ENCODE peak calls at places on chromosomes 4 and X, in seven cellular contexts. N is activated naive CD8-positive, alpha-beta T cell treated with anti-CD3 and anti-CD28 coated beads, Interleukin-2, amount 50 U/mL, for 24 hours; X is NCI-H2081; U is GM03348; D is right atrium auricular region; O is Daoy; H is ELF-1. C is an unnamed sample.
A peak's percentile ranks its signal among the peaks of the same experiment; 100 is the strongest.

GRCh38 chrX:16797841-16798240 is 11.6 kb downstream of the TXLNG start:
- DNase-seq in N (no peak), X (no peak), U (peak; percentile 18), D (no peak), O (no peak), H (no peak), C (no peak)

GRCh38 chr4:21885241-21885640 is 63.3 kb downstream of the KCNIP4 start:
- DNase-seq in N (no peak), X (no peak), U (peak; percentile 55), D (no peak), O (no peak), H (no peak), C (no peak)

GRCh38 chr4:87036713-87037112 is 101.9 kb downstream of the AFF1 start:
- DNase-seq in N (no peak), X (no peak), U (no peak), D (no peak), O (no peak), H (no peak), C (no peak)

GRCh38 chrX:22526339-22526738 is 253.6 kb downstream of the CBLL2 start:
- DNase-seq in N (no peak), X (no peak), U (peak; percentile 51), D (no peak), O (peak; percentile 61), H (no peak), C (no peak)

GRCh38 chrX:132493095-132493494 is 4.3 kb upstream of the MBNL3 start:
- DNase-seq in N (no peak), X (no peak), U (no peak), D (no peak), O (no peak), H (no peak), C (no peak)

GRCh38 chr4:160611181-160611580 is 1508.3 kb downstream of the RAPGEF2 start:
- DNase-seq in N (no peak), X (no peak), U (no peak), D (no peak), O (no peak), H (no peak), C (no peak)

GRCh38 chr4:3531306-3531886 is 826 bp downstream of the LRPAP1 start:
- DNase-seq in N (no peak), X (no peak), U (peak; percentile 26), D (no peak), O (no peak), H (peak; percentile 13), C (no peak)

GRCh38 chr4:100114909-100115308 is 75.4 kb downstream of the DDIT4L start:
- DNase-seq in N (no peak), X (no peak), U (no peak), D (no peak), O (no peak), H (no peak), C (no peak)

GRCh38 chr4:8472689-8473197 is 32.2 kb downstream of the TRMT44 start:
- DNase-seq in N (no peak), X (no peak), U (peak; percentile 90), D (no peak), O (peak; percentile 91), H (peak; percentile 87), C (no peak)

GRCh38 chr4:67892905-67893304 is 9.1 kb upstream of the TMPRSS11D start:
- DNase-seq in N (no peak), X (no peak), U (no peak), D (no peak), O (no peak), H (peak; percentile 9), C (no peak)

GRCh38 chr4:159904906-159905305 is 802.0 kb downstream of the RAPGEF2 start:
- DNase-seq in N (no peak), X (no peak), U (no peak), D (no peak), O (no peak), H (no peak), C (no peak)

GRCh38 chrX:115630204-115630603 is 69.2 kb downstream of the PLS3 start:
- DNase-seq in N (no peak), X (no peak), U (no peak), D (no peak), O (no peak), H (no peak), C (no peak)

GRCh38 chrX:150219374-150220185 is 143.5 kb upstream of the MAMLD1 start:
- DNase-seq in N (peak; percentile 5), X (no peak), U (peak; percentile 18), D (no peak), O (peak; percentile 52), H (peak; percentile 47), C (no peak)

GRCh38 chrX:120485562-120486520 is 16.7 kb upstream of the LAMP2 start:
- DNase-seq in N (peak; percentile 49), X (peak; percentile 74), U (peak; percentile 64), D (peak; percentile 76), O (peak; percentile 76), H (peak; percentile 97), C (peak; percentile 77)

GRCh38 chr4:76733380-76733779 is 164.6 kb downstream of the SOWAHB start:
- DNase-seq in N (no peak), X (peak; percentile 89), U (no peak), D (no peak), O (no peak), H (peak; percentile 50), C (peak; percentile 8)

GRCh38 chrX:134782796-134783195 is 124.5 kb upstream of the PLAC1 start:
- DNase-seq in N (no peak), X (no peak), U (peak; percentile 13), D (no peak), O (no peak), H (no peak), C (no peak)

GRCh38 chrX:131907488-131908314 is 115.4 kb upstream of the STK26 start:
- DNase-seq in N (no peak), X (no peak), U (no peak), D (no peak), O (no peak), H (peak; percentile 57), C (no peak)

C was measured in NCI-H1436.